ENCODE peak calls at places on chromosome 5, in four cellular contexts. L is IMR-90, Q is spleen, N is stomach. V is an unnamed sample. For H3K36me3, the result is how much of the 10 kb centered on the place peaks cover.

GRCh38 chr5:138752341-138752950 is 779 bp upstream of the CTNNA1 start:
- DNase-seq in N (no peak), L (no peak), Q (no peak), V (peak)

GRCh38 chr5:18264126-18264882 is 630.0 kb downstream of the TAF11L14 start:
- DNase-seq in Q (no peak), L (no peak), N (no peak), V (no peak)

GRCh38 chr5:96324708-96325107 is 108.3 kb downstream of the PCSK1 start:
- DNase-seq in L (peak), Q (no peak), N (no peak), V (no peak)

GRCh38 chr5:95861858-95862561 is 39.5 kb upstream of the GLRX start:
- DNase-seq in Q (no peak), N (no peak), L (peak), V (no peak)

GRCh38 chr5:181211208-181211607 is 6.2 kb upstream of the TRIM7 start:
- DNase-seq in N (no peak), Q (no peak), L (no peak), V (peak)

GRCh38 chr5:150022681-150023080 is 22.1 kb downstream of the HMGXB3 start:
- DNase-seq in Q (no peak), N (no peak), L (no peak), V (no peak)

GRCh38 chr5:139660105-139660915 is 12.2 kb downstream of the CXXC5 start:
- DNase-seq in L (no peak), N (peak), Q (peak), V (peak)

GRCh38 chr5:68468322-68468721 is 252.8 kb downstream of the PIK3R1 start:
- DNase-seq in Q (no peak), N (no peak), L (no peak), V (no peak)

GRCh38 chr5:95858023-95858461 is 35.5 kb upstream of the GLRX start:
- DNase-seq in Q (no peak), N (no peak), L (peak), V (peak)

GRCh38 chr5:77640577-77641396 is 2.3 kb upstream of the OTP start:
- DNase-seq in Q (no peak), N (no peak), L (no peak), V (no peak)

GRCh38 chr5:132267166-132267739 is 9.8 kb downstream of the PDLIM4 start:
- DNase-seq in N (no peak), L (no peak), Q (peak), V (no peak)
- H3K36me3 ChIP-seq in N (under half), L (half or more), Q (under half), V (half or more)

GRCh38 chr5:82011761-82012160 is 39.9 kb downstream of the ATG10 start:
- DNase-seq in Q (no peak), N (no peak), L (peak), V (no peak)
- TF ChIP-seq CTCF in Q (no peak), N (no peak), L (no peak), V (no peak)

DNA sequence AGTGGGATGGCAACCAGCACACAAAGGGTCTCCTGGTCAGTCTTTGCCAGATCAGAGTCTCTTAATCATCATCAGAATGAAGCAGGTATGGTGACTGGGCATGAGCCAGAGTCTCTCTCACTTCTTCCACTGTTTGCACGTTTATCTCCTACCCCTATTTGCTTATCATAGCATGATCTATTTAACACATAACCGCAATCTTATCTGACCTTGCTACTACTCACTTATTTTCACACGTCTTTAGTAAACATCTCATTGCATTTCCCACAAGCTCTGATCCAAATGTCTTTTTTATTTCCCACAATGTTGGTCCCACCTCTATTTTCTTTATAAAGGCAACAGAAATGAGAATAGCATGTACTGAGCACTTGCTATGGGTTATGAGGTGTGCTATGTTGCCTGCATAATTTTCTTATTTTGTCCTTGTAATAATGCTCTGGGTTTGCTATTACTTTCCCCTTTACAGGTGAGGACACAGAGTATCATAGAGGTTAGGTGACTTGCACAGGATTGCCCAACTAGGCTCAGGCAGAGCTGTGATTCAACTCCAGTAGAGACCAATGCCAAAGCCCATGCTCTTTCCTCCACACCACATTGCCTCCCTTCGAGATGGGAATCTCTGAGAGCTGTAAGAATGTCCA is 39.7 kb upstream of the IL7R start:
- DNase-seq in N (no peak), L (no peak), Q (no peak), V (no peak)
- TF ChIP-seq POLR2A in N (no peak), L (no peak), Q (no peak), V (no peak)

GRCh38 chr5:72224946-72225427 is 95.1 kb downstream of the MRPS27 start:
- DNase-seq in Q (no peak), L (peak), N (no peak), V (no peak)

GRCh38 chr5:72223371-72223770 is 96.7 kb downstream of the MRPS27 start:
- DNase-seq in N (no peak), Q (no peak), L (no peak), V (no peak)

GRCh38 chr5:72226950-72227349 is 93.1 kb downstream of the MRPS27 start:
- DNase-seq in L (no peak), Q (no peak), N (no peak), V (no peak)

GRCh38 chr5:72222521-72222920 is 97.5 kb downstream of the MRPS27 start:
- DNase-seq in L (no peak), Q (no peak), N (no peak), V (no peak)

GRCh38 chr5:72221099-72221498 is 98.9 kb downstream of the MRPS27 start:
- DNase-seq in N (no peak), L (no peak), Q (no peak), V (no peak)
- H3K36me3 ChIP-seq in N (half or more), L (under half), Q (half or more), V (under half)

DNA sequence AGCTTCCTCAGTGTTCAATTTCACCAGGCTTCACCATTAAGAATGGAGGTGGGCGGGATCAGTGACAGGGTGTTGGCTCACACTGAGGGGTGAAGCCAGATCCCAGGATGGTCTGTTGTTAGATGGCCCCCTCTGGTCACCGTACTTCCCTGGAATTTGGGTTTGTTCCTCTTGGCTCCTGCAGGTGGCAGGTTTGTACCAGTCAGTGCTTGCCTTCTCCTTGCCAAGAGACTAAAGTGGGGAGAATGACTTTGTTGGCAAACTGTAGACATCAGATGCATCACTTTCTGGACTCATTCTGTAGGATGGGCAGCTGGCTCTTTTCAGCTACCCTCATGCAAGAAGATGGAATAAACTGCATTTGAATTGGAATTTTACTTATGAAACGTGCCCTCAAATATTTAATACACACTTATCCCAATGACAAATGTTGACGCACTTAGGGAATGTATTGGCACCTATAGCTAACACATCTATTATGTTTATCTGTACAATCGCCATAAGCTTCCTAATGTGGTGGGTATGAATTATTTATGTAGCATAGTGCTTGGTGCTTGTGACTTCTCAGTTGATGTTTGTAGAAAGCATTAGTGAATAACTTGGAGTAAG is 31.4 kb upstream of the ANKRD55 start:
- DNase-seq in N (peak), Q (no peak), L (peak), V (no peak)
- TF ChIP-seq CTCF in N (peak), Q (no peak), L (peak), V (peak)

DNA sequence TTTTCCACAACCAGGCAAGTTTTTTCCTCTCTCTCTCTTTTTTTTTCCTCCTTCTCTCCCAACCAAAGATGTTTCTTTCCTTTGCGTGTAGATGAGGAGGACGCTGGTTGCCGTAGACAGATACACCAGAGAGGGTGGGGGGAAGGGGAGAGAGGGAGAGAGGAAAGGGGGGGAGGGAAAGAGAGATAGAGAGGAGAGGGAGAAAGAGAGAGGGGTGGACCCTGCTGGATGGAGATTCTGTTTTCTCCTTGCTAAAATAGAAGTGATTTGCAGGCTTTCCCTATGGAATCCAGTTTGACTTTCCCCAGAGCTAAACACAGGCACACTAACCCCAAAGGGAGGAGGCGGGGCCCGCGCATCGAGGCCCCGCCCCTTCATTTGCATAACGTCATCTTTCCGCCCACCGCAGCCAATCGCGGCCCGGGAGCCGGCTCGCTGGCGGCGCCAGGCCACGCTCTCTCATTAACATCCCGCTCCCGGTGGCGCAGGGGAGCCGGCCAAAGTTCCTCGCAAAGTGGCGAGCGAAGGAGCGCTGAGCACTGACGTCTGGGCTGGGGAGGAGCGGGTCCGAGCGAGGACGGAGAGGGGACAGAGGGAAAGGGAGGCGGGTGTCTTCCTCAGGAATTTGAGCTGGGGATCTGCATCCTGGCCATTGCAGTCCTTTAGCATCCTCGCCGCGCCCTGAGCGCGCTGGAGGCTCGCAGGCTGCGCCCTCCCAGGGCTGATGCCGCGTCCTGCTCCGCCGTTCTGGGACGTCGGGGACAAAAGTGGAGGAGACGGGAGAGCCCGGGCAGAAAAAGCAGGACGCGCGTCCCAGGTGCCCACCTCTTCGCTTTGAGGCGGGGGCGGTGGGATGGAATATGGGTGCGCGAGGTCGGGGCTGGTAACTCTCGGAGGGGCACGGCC is 559 bp upstream of the EBF1 start:
- DNase-seq in N (peak), Q (peak), L (peak), V (peak)
- TF ChIP-seq POLR2A in N (no peak), Q (no peak), L (peak), V (peak)

DNA sequence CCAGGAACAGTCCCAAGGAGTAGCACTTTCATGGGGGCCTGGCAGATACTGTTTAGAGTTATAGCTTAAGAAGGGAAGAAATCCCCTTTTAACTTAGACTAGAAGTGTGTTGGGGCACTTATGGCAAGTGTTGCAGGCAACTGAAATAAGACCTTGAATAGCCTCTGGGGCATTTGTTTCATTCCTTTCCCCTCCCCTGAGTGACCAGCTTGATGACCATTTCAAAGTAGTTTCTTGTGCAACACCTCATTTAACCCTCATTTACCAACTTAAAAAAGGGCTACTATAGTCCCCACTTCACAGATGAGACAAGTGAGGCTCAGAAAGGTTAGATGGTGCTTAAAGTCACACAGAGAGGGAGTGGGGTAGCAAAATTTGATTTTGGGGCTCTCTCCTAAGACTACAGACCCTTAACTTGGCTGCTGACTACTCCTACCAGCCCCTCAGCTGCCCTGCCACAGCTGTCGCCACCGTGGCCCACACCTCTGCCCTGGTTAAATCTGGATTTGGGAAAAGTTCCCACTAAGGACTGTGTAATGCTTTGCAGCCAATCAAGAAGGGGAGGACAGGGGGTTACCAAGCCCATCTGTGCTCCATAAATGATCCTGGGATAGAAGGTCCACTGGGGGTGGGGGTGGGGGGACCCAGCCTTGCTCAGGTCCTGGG is 5.5 kb downstream of the PDLIM4 start:
- DNase-seq in Q (peak), N (no peak), L (no peak), V (no peak)
- H3K36me3 ChIP-seq in Q (under half), N (under half), L (under half), V (under half)

GRCh38 chr5:36417221-36417620 is 115.5 kb upstream of the RANBP3L start:
- DNase-seq in L (no peak), Q (no peak), N (no peak), V (no peak)

GRCh38 chr5:36418172-36418979 is 116.7 kb upstream of the RANBP3L start:
- DNase-seq in N (no peak), Q (no peak), L (no peak), V (no peak)

GRCh38 chr5:36417668-36418067 is 116.0 kb upstream of the RANBP3L start:
- DNase-seq in L (no peak), N (no peak), Q (no peak), V (no peak)

GRCh38 chr5:36416605-36417004 is 114.9 kb upstream of the RANBP3L start:
- DNase-seq in L (no peak), N (no peak), Q (no peak), V (no peak)

GRCh38 chr5:36414869-36415282 is 113.2 kb upstream of the RANBP3L start:
- DNase-seq in Q (no peak), L (peak), N (no peak), V (no peak)
- TF ChIP-seq CTCF in Q (no peak), L (peak), N (peak), V (peak)

V was measured in sigmoid colon.